ENCODE peak calls at places on chromosome 11, in nine cellular contexts. One of them, this sample, is unnamed.

GRCh38 chr11:14308114-14308896 is 50.7 kb downstream of the RRAS2 start:
- DNase-seq in uterus: no peak
- DNase-seq in upper lobe of right lung: no peak
- DNase-seq in activated CD4-positive, alpha-beta T cell treated with anti-CD3 and anti-CD28 coated beads for 1 hour: no peak
- DNase-seq in HCT116: peak
- DNase-seq in progenitor cell of endocrine pancreas: no peak
- DNase-seq in Caco-2: peak
- DNase-seq in AG09309: no peak
- DNase-seq in activated CD4-positive, CD25-positive, alpha-beta regulatory T cell treated with anti-CD3 and anti-CD28 coated beads, Interleukin-2, amount 50 U/mL, for 16 hours: no peak
- DNase-seq in this sample: no peak

GRCh38 chr11:118176400-118177134 is at the start of gene SCN2B:
- DNase-seq in progenitor cell of endocrine pancreas: no peak
- DNase-seq in AG09309: no peak
- DNase-seq in upper lobe of right lung: no peak
- DNase-seq in HCT116: no peak
- DNase-seq in activated CD4-positive, CD25-positive, alpha-beta regulatory T cell treated with anti-CD3 and anti-CD28 coated beads, Interleukin-2, amount 50 U/mL, for 16 hours: no peak
- DNase-seq in activated CD4-positive, alpha-beta T cell treated with anti-CD3 and anti-CD28 coated beads for 1 hour: no peak
- DNase-seq in uterus: no peak
- DNase-seq in Caco-2: no peak
- DNase-seq in this sample: no peak

GRCh38 chr11:133343951-133344350 is 188.3 kb downstream of the OPCML start:
- DNase-seq in HCT116: no peak
- DNase-seq in upper lobe of right lung: no peak
- DNase-seq in activated CD4-positive, alpha-beta T cell treated with anti-CD3 and anti-CD28 coated beads for 1 hour: no peak
- DNase-seq in progenitor cell of endocrine pancreas: no peak
- DNase-seq in AG09309: no peak
- DNase-seq in Caco-2: no peak
- DNase-seq in activated CD4-positive, CD25-positive, alpha-beta regulatory T cell treated with anti-CD3 and anti-CD28 coated beads, Interleukin-2, amount 50 U/mL, for 16 hours: no peak
- DNase-seq in uterus: no peak
- DNase-seq in this sample: peak

GRCh38 chr11:117822031-117822521 is 2.5 kb downstream of the FXYD2 start:
- DNase-seq in AG09309: no peak
- DNase-seq in uterus: no peak
- DNase-seq in Caco-2: peak
- DNase-seq in HCT116: no peak
- DNase-seq in activated CD4-positive, CD25-positive, alpha-beta regulatory T cell treated with anti-CD3 and anti-CD28 coated beads, Interleukin-2, amount 50 U/mL, for 16 hours: no peak
- DNase-seq in upper lobe of right lung: peak
- DNase-seq in activated CD4-positive, alpha-beta T cell treated with anti-CD3 and anti-CD28 coated beads for 1 hour: no peak
- DNase-seq in progenitor cell of endocrine pancreas: no peak
- DNase-seq in this sample: no peak

GRCh38 chr11:17543041-17543440 is 1.2 kb downstream of the USH1C start:
- DNase-seq in AG09309: no peak
- DNase-seq in activated CD4-positive, alpha-beta T cell treated with anti-CD3 and anti-CD28 coated beads for 1 hour: no peak
- DNase-seq in HCT116: no peak
- DNase-seq in uterus: no peak
- DNase-seq in progenitor cell of endocrine pancreas: no peak
- DNase-seq in activated CD4-positive, CD25-positive, alpha-beta regulatory T cell treated with anti-CD3 and anti-CD28 coated beads, Interleukin-2, amount 50 U/mL, for 16 hours: no peak
- DNase-seq in Caco-2: peak
- DNase-seq in upper lobe of right lung: no peak
- DNase-seq in this sample: no peak

GRCh38 chr11:10591741-10592140 is 23.3 kb upstream of the LYVE1 start:
- DNase-seq in HCT116: no peak
- DNase-seq in upper lobe of right lung: no peak
- DNase-seq in activated CD4-positive, alpha-beta T cell treated with anti-CD3 and anti-CD28 coated beads for 1 hour: no peak
- DNase-seq in Caco-2: no peak
- DNase-seq in uterus: no peak
- DNase-seq in activated CD4-positive, CD25-positive, alpha-beta regulatory T cell treated with anti-CD3 and anti-CD28 coated beads, Interleukin-2, amount 50 U/mL, for 16 hours: no peak
- DNase-seq in AG09309: no peak
- DNase-seq in progenitor cell of endocrine pancreas: no peak
- DNase-seq in this sample: no peak

GRCh38 chr11:133619973-133620372 is 87.7 kb upstream of the OPCML start:
- DNase-seq in Caco-2: peak
- DNase-seq in uterus: no peak
- DNase-seq in activated CD4-positive, CD25-positive, alpha-beta regulatory T cell treated with anti-CD3 and anti-CD28 coated beads, Interleukin-2, amount 50 U/mL, for 16 hours: no peak
- DNase-seq in progenitor cell of endocrine pancreas: no peak
- DNase-seq in activated CD4-positive, alpha-beta T cell treated with anti-CD3 and anti-CD28 coated beads for 1 hour: no peak
- DNase-seq in HCT116: no peak
- DNase-seq in AG09309: no peak
- DNase-seq in upper lobe of right lung: no peak
- DNase-seq in this sample: no peak

GRCh38 chr11:118872403-118872821 is 11.3 kb upstream of the CXCR5 start:
- DNase-seq in activated CD4-positive, alpha-beta T cell treated with anti-CD3 and anti-CD28 coated beads for 1 hour: peak
- DNase-seq in uterus: no peak
- DNase-seq in HCT116: no peak
- DNase-seq in upper lobe of right lung: no peak
- DNase-seq in AG09309: no peak
- DNase-seq in activated CD4-positive, CD25-positive, alpha-beta regulatory T cell treated with anti-CD3 and anti-CD28 coated beads, Interleukin-2, amount 50 U/mL, for 16 hours: peak
- DNase-seq in Caco-2: no peak
- DNase-seq in progenitor cell of endocrine pancreas: no peak
- DNase-seq in this sample: no peak

GRCh38 chr11:74726547-74727182 is 4.6 kb downstream of the CHRDL2 start:
- DNase-seq in activated CD4-positive, CD25-positive, alpha-beta regulatory T cell treated with anti-CD3 and anti-CD28 coated beads, Interleukin-2, amount 50 U/mL, for 16 hours: peak
- DNase-seq in uterus: peak
- DNase-seq in Caco-2: peak
- DNase-seq in HCT116: peak
- DNase-seq in progenitor cell of endocrine pancreas: peak
- DNase-seq in upper lobe of right lung: peak
- DNase-seq in activated CD4-positive, alpha-beta T cell treated with anti-CD3 and anti-CD28 coated beads for 1 hour: peak
- DNase-seq in AG09309: peak
- DNase-seq in this sample: peak

GRCh38 chr11:133821776-133822175 is 23.5 kb downstream of the SPATA19 start:
- DNase-seq in progenitor cell of endocrine pancreas: peak
- DNase-seq in upper lobe of right lung: no peak
- DNase-seq in Caco-2: peak
- DNase-seq in activated CD4-positive, CD25-positive, alpha-beta regulatory T cell treated with anti-CD3 and anti-CD28 coated beads, Interleukin-2, amount 50 U/mL, for 16 hours: no peak
- DNase-seq in AG09309: no peak
- DNase-seq in activated CD4-positive, alpha-beta T cell treated with anti-CD3 and anti-CD28 coated beads for 1 hour: no peak
- DNase-seq in HCT116: peak
- DNase-seq in uterus: no peak
- DNase-seq in this sample: no peak

GRCh38 chr11:31643831-31644230 is 134.3 kb downstream of the ELP4 start:
- DNase-seq in HCT116: no peak
- DNase-seq in AG09309: peak
- DNase-seq in progenitor cell of endocrine pancreas: no peak
- DNase-seq in upper lobe of right lung: no peak
- DNase-seq in Caco-2: no peak
- DNase-seq in activated CD4-positive, CD25-positive, alpha-beta regulatory T cell treated with anti-CD3 and anti-CD28 coated beads, Interleukin-2, amount 50 U/mL, for 16 hours: no peak
- DNase-seq in activated CD4-positive, alpha-beta T cell treated with anti-CD3 and anti-CD28 coated beads for 1 hour: no peak
- DNase-seq in uterus: no peak
- DNase-seq in this sample: no peak

GRCh38 chr11:121671276-121672168 is 218.8 kb upstream of the SORL1-AS1 start:
- DNase-seq in uterus: no peak
- DNase-seq in upper lobe of right lung: no peak
- DNase-seq in AG09309: no peak
- DNase-seq in progenitor cell of endocrine pancreas: no peak
- DNase-seq in activated CD4-positive, CD25-positive, alpha-beta regulatory T cell treated with anti-CD3 and anti-CD28 coated beads, Interleukin-2, amount 50 U/mL, for 16 hours: no peak
- DNase-seq in Caco-2: no peak
- DNase-seq in activated CD4-positive, alpha-beta T cell treated with anti-CD3 and anti-CD28 coated beads for 1 hour: no peak
- DNase-seq in HCT116: no peak
- DNase-seq in this sample: no peak

GRCh38 chr11:35723493-35724284 is 61.1 kb downstream of the TRIM44 start:
- DNase-seq in AG09309: no peak
- DNase-seq in progenitor cell of endocrine pancreas: no peak
- DNase-seq in Caco-2: no peak
- DNase-seq in upper lobe of right lung: no peak
- DNase-seq in uterus: no peak
- DNase-seq in HCT116: no peak
- DNase-seq in activated CD4-positive, alpha-beta T cell treated with anti-CD3 and anti-CD28 coated beads for 1 hour: no peak
- DNase-seq in activated CD4-positive, CD25-positive, alpha-beta regulatory T cell treated with anti-CD3 and anti-CD28 coated beads, Interleukin-2, amount 50 U/mL, for 16 hours: no peak
- DNase-seq in this sample: no peak

GRCh38 chr11:64687641-64688533 is 35.1 kb downstream of the NRXN2 start:
- DNase-seq in Caco-2: no peak
- DNase-seq in activated CD4-positive, CD25-positive, alpha-beta regulatory T cell treated with anti-CD3 and anti-CD28 coated beads, Interleukin-2, amount 50 U/mL, for 16 hours: no peak
- DNase-seq in activated CD4-positive, alpha-beta T cell treated with anti-CD3 and anti-CD28 coated beads for 1 hour: no peak
- DNase-seq in progenitor cell of endocrine pancreas: no peak
- DNase-seq in uterus: peak
- DNase-seq in AG09309: no peak
- DNase-seq in HCT116: no peak
- DNase-seq in upper lobe of right lung: peak
- DNase-seq in this sample: no peak

GRCh38 chr11:88103337-88104206 is 71.7 kb downstream of the RAB38 start:
- DNase-seq in HCT116: peak
- DNase-seq in Caco-2: peak
- DNase-seq in AG09309: no peak
- DNase-seq in activated CD4-positive, alpha-beta T cell treated with anti-CD3 and anti-CD28 coated beads for 1 hour: no peak
- DNase-seq in uterus: no peak
- DNase-seq in activated CD4-positive, CD25-positive, alpha-beta regulatory T cell treated with anti-CD3 and anti-CD28 coated beads, Interleukin-2, amount 50 U/mL, for 16 hours: no peak
- DNase-seq in progenitor cell of endocrine pancreas: no peak
- DNase-seq in upper lobe of right lung: peak
- DNase-seq in this sample: no peak

GRCh38 chr11:68211546-68211945 is 1.6 kb downstream of the KMT5B start:
- DNase-seq in Caco-2: no peak
- DNase-seq in HCT116: no peak
- DNase-seq in AG09309: no peak
- DNase-seq in uterus: no peak
- DNase-seq in progenitor cell of endocrine pancreas: no peak
- DNase-seq in activated CD4-positive, CD25-positive, alpha-beta regulatory T cell treated with anti-CD3 and anti-CD28 coated beads, Interleukin-2, amount 50 U/mL, for 16 hours: no peak
- DNase-seq in upper lobe of right lung: no peak
- DNase-seq in activated CD4-positive, alpha-beta T cell treated with anti-CD3 and anti-CD28 coated beads for 1 hour: no peak
- DNase-seq in this sample: no peak

GRCh38 chr11:93484716-93485115 is 58.5 kb downstream of the SMCO4 start:
- DNase-seq in upper lobe of right lung: no peak
- DNase-seq in activated CD4-positive, alpha-beta T cell treated with anti-CD3 and anti-CD28 coated beads for 1 hour: no peak
- DNase-seq in AG09309: peak
- DNase-seq in uterus: no peak
- DNase-seq in progenitor cell of endocrine pancreas: no peak
- DNase-seq in activated CD4-positive, CD25-positive, alpha-beta regulatory T cell treated with anti-CD3 and anti-CD28 coated beads, Interleukin-2, amount 50 U/mL, for 16 hours: no peak
- DNase-seq in HCT116: no peak
- DNase-seq in Caco-2: no peak
- DNase-seq in this sample: no peak

GRCh38 chr11:84465040-84465439 is 1162.1 kb downstream of the DLG2 start:
- DNase-seq in Caco-2: no peak
- DNase-seq in progenitor cell of endocrine pancreas: no peak
- DNase-seq in activated CD4-positive, CD25-positive, alpha-beta regulatory T cell treated with anti-CD3 and anti-CD28 coated beads, Interleukin-2, amount 50 U/mL, for 16 hours: no peak
- DNase-seq in upper lobe of right lung: no peak
- DNase-seq in AG09309: peak
- DNase-seq in uterus: no peak
- DNase-seq in activated CD4-positive, alpha-beta T cell treated with anti-CD3 and anti-CD28 coated beads for 1 hour: no peak
- DNase-seq in HCT116: no peak
- DNase-seq in this sample: no peak

GRCh38 chr11:111860257-111860656 is 11.1 kb downstream of the ALG9 start:
- DNase-seq in uterus: no peak
- DNase-seq in activated CD4-positive, alpha-beta T cell treated with anti-CD3 and anti-CD28 coated beads for 1 hour: no peak
- DNase-seq in upper lobe of right lung: no peak
- DNase-seq in progenitor cell of endocrine pancreas: no peak
- DNase-seq in AG09309: no peak
- DNase-seq in HCT116: no peak
- DNase-seq in activated CD4-positive, CD25-positive, alpha-beta regulatory T cell treated with anti-CD3 and anti-CD28 coated beads, Interleukin-2, amount 50 U/mL, for 16 hours: no peak
- DNase-seq in Caco-2: no peak
- DNase-seq in this sample: no peak

GRCh38 chr11:58575377-58576020 is at the start of gene LPXN:
- DNase-seq in Caco-2: no peak
- DNase-seq in activated CD4-positive, CD25-positive, alpha-beta regulatory T cell treated with anti-CD3 and anti-CD28 coated beads, Interleukin-2, amount 50 U/mL, for 16 hours: no peak
- DNase-seq in uterus: no peak
- DNase-seq in upper lobe of right lung: no peak
- DNase-seq in progenitor cell of endocrine pancreas: no peak
- DNase-seq in activated CD4-positive, alpha-beta T cell treated with anti-CD3 and anti-CD28 coated beads for 1 hour: peak
- DNase-seq in HCT116: no peak
- DNase-seq in AG09309: peak
- DNase-seq in this sample: no peak

GRCh38 chr11:1229471-1230120 is 6.7 kb downstream of the MUC5B start:
- DNase-seq in activated CD4-positive, CD25-positive, alpha-beta regulatory T cell treated with anti-CD3 and anti-CD28 coated beads, Interleukin-2, amount 50 U/mL, for 16 hours: no peak
- DNase-seq in AG09309: no peak
- DNase-seq in Caco-2: no peak
- DNase-seq in progenitor cell of endocrine pancreas: no peak
- DNase-seq in uterus: no peak
- DNase-seq in HCT116: no peak
- DNase-seq in activated CD4-positive, alpha-beta T cell treated with anti-CD3 and anti-CD28 coated beads for 1 hour: no peak
- DNase-seq in upper lobe of right lung: no peak
- DNase-seq in this sample: no peak

GRCh38 chr11:27571151-27571840 is 64.7 kb upstream of the LIN7C start:
- DNase-seq in HCT116: no peak
- DNase-seq in upper lobe of right lung: no peak
- DNase-seq in Caco-2: no peak
- DNase-seq in AG09309: peak
- DNase-seq in progenitor cell of endocrine pancreas: no peak
- DNase-seq in activated CD4-positive, alpha-beta T cell treated with anti-CD3 and anti-CD28 coated beads for 1 hour: no peak
- DNase-seq in uterus: no peak
- DNase-seq in activated CD4-positive, CD25-positive, alpha-beta regulatory T cell treated with anti-CD3 and anti-CD28 coated beads, Interleukin-2, amount 50 U/mL, for 16 hours: no peak
- DNase-seq in this sample: no peak

GRCh38 chr11:22465620-22466019 is 127.4 kb downstream of the SLC17A6 start:
- DNase-seq in activated CD4-positive, CD25-positive, alpha-beta regulatory T cell treated with anti-CD3 and anti-CD28 coated beads, Interleukin-2, amount 50 U/mL, for 16 hours: no peak
- DNase-seq in Caco-2: no peak
- DNase-seq in progenitor cell of endocrine pancreas: no peak
- DNase-seq in AG09309: no peak
- DNase-seq in uterus: no peak
- DNase-seq in activated CD4-positive, alpha-beta T cell treated with anti-CD3 and anti-CD28 coated beads for 1 hour: no peak
- DNase-seq in upper lobe of right lung: no peak
- DNase-seq in HCT116: no peak
- DNase-seq in this sample: no peak

GRCh38 chr11:65794570-65795510 is 8.0 kb downstream of the OVOL1 start:
- DNase-seq in Caco-2: no peak
- DNase-seq in AG09309: no peak
- DNase-seq in uterus: no peak
- DNase-seq in activated CD4-positive, CD25-positive, alpha-beta regulatory T cell treated with anti-CD3 and anti-CD28 coated beads, Interleukin-2, amount 50 U/mL, for 16 hours: no peak
- DNase-seq in HCT116: no peak
- DNase-seq in progenitor cell of endocrine pancreas: no peak
- DNase-seq in upper lobe of right lung: no peak
- DNase-seq in activated CD4-positive, alpha-beta T cell treated with anti-CD3 and anti-CD28 coated beads for 1 hour: no peak
- DNase-seq in this sample: no peak

GRCh38 chr11:106468091-106468490 is 390.6 kb downstream of the AASDHPPT start:
- DNase-seq in activated CD4-positive, alpha-beta T cell treated with anti-CD3 and anti-CD28 coated beads for 1 hour: no peak
- DNase-seq in Caco-2: peak
- DNase-seq in progenitor cell of endocrine pancreas: no peak
- DNase-seq in uterus: no peak
- DNase-seq in upper lobe of right lung: no peak
- DNase-seq in activated CD4-positive, CD25-positive, alpha-beta regulatory T cell treated with anti-CD3 and anti-CD28 coated beads, Interleukin-2, amount 50 U/mL, for 16 hours: no peak
- DNase-seq in HCT116: no peak
- DNase-seq in AG09309: no peak
- DNase-seq in this sample: no peak

This sample was measured in NCI-H2107.